ENCODE peak calls at places on chromosomes 1 and 21, in eight cellular contexts. One of them, this sample, is unnamed.

GRCh38 chr1:3658231-3658615 is 5.9 kb downstream of the TP73 start:
- DNase-seq in right atrium auricular region: no peak
- DNase-seq in BE2C: no peak
- DNase-seq in heart left ventricle: no peak
- DNase-seq in pancreas: no peak
- DNase-seq in K562: no peak
- DNase-seq in left lung: peak; percentile 25
- DNase-seq in lung: no peak
- DNase-seq in this sample: no peak

GRCh38 chr1:26164036-26164927 is 4.5 kb downstream of the C1orf232 start:
- DNase-seq in right atrium auricular region: no peak
- DNase-seq in BE2C: peak; percentile 46
- DNase-seq in heart left ventricle: peak; percentile 47
- DNase-seq in pancreas: no peak
- DNase-seq in K562: peak; percentile 78
- DNase-seq in left lung: no peak
- DNase-seq in lung: no peak
- DNase-seq in this sample: no peak

GRCh38 chr1:63330331-63330916 is 8.1 kb downstream of the FOXD3 start:
- DNase-seq in right atrium auricular region: no peak
- DNase-seq in BE2C: no peak
- DNase-seq in heart left ventricle: no peak
- DNase-seq in pancreas: no peak
- DNase-seq in K562: no peak
- DNase-seq in left lung: no peak
- DNase-seq in lung: no peak
- DNase-seq in this sample: no peak

GRCh38 chr1:204108312-204109141 is 35.6 kb downstream of the SOX13 start:
- DNase-seq in right atrium auricular region: no peak
- DNase-seq in BE2C: no peak
- DNase-seq in heart left ventricle: no peak
- DNase-seq in pancreas: no peak
- DNase-seq in K562: no peak
- DNase-seq in left lung: no peak
- DNase-seq in lung: no peak
- DNase-seq in this sample: no peak

GRCh38 chr1:172499636-172500141 is 33.3 kb upstream of the SUCO start:
- DNase-seq in right atrium auricular region: no peak
- DNase-seq in BE2C: no peak
- DNase-seq in heart left ventricle: no peak
- DNase-seq in pancreas: peak; percentile 64
- DNase-seq in K562: no peak
- DNase-seq in left lung: peak; percentile 54
- DNase-seq in lung: peak; percentile 49
- DNase-seq in this sample: no peak

GRCh38 chr1:110254604-110255003 is 44.5 kb downstream of the KCNC4 start:
- DNase-seq in right atrium auricular region: no peak
- DNase-seq in BE2C: no peak
- DNase-seq in heart left ventricle: no peak
- DNase-seq in pancreas: no peak
- DNase-seq in K562: no peak
- DNase-seq in left lung: no peak
- DNase-seq in lung: no peak
- DNase-seq in this sample: no peak

GRCh38 chr1:175376194-175376593 is 183.6 kb upstream of the KIAA0040 start:
- DNase-seq in right atrium auricular region: no peak
- DNase-seq in BE2C: no peak
- DNase-seq in heart left ventricle: no peak
- DNase-seq in pancreas: no peak
- DNase-seq in K562: no peak
- DNase-seq in left lung: no peak
- DNase-seq in lung: no peak
- DNase-seq in this sample: no peak

GRCh38 chr21:35768187-35768586 is 292.1 kb downstream of the SETD4 start:
- DNase-seq in right atrium auricular region: no peak
- DNase-seq in BE2C: no peak
- DNase-seq in heart left ventricle: no peak
- DNase-seq in pancreas: no peak
- DNase-seq in K562: no peak
- DNase-seq in left lung: no peak
- DNase-seq in lung: no peak
- DNase-seq in this sample: no peak

GRCh38 chr1:232184561-232185530 is 445.1 kb downstream of the SIPA1L2 start:
- DNase-seq in right atrium auricular region: no peak
- DNase-seq in BE2C: no peak
- DNase-seq in heart left ventricle: no peak
- DNase-seq in pancreas: no peak
- DNase-seq in K562: no peak
- DNase-seq in left lung: no peak
- DNase-seq in lung: no peak
- DNase-seq in this sample: no peak

GRCh38 chr21:22476214-22476613 is 1478.0 kb downstream of the NCAM2 start:
- DNase-seq in right atrium auricular region: no peak
- DNase-seq in BE2C: no peak
- DNase-seq in heart left ventricle: no peak
- DNase-seq in pancreas: no peak
- DNase-seq in K562: no peak
- DNase-seq in left lung: no peak
- DNase-seq in lung: no peak
- DNase-seq in this sample: no peak

GRCh38 chr1:204885790-204886189 is 15.1 kb downstream of the NFASC start:
- DNase-seq in right atrium auricular region: no peak
- DNase-seq in BE2C: no peak
- DNase-seq in heart left ventricle: no peak
- DNase-seq in pancreas: no peak
- DNase-seq in K562: no peak
- DNase-seq in left lung: no peak
- DNase-seq in lung: no peak
- DNase-seq in this sample: no peak

GRCh38 chr1:31811605-31812004 is 4.2 kb downstream of the SPOCD1 start:
- DNase-seq in right atrium auricular region: no peak
- DNase-seq in BE2C: peak; percentile 83
- DNase-seq in heart left ventricle: no peak
- DNase-seq in pancreas: no peak
- DNase-seq in K562: peak; percentile 63
- DNase-seq in left lung: no peak
- DNase-seq in lung: no peak
- DNase-seq in this sample: no peak

GRCh38 chr1:87869563-87869962 is 540.9 kb downstream of the LMO4 start:
- DNase-seq in right atrium auricular region: no peak
- DNase-seq in BE2C: no peak
- DNase-seq in heart left ventricle: no peak
- DNase-seq in pancreas: no peak
- DNase-seq in K562: no peak
- DNase-seq in left lung: no peak
- DNase-seq in lung: no peak
- DNase-seq in this sample: no peak

GRCh38 chr1:243667133-243667532 is 182.9 kb downstream of the AKT3 start:
- DNase-seq in right atrium auricular region: no peak
- DNase-seq in BE2C: no peak
- DNase-seq in heart left ventricle: no peak
- DNase-seq in pancreas: no peak
- DNase-seq in K562: no peak
- DNase-seq in left lung: no peak
- DNase-seq in lung: no peak
- DNase-seq in this sample: no peak

GRCh38 chr1:101507547-101507971 is 270.7 kb downstream of the S1PR1 start:
- DNase-seq in right atrium auricular region: no peak
- DNase-seq in BE2C: no peak
- DNase-seq in heart left ventricle: peak; percentile 8
- DNase-seq in pancreas: no peak
- DNase-seq in K562: no peak
- DNase-seq in left lung: no peak
- DNase-seq in lung: no peak
- DNase-seq in this sample: no peak

GRCh38 chr1:213523781-213524398 is 463.9 kb upstream of the PROX1 start:
- DNase-seq in right atrium auricular region: no peak
- DNase-seq in BE2C: no peak
- DNase-seq in heart left ventricle: peak; percentile 25
- DNase-seq in pancreas: no peak
- DNase-seq in K562: no peak
- DNase-seq in left lung: no peak
- DNase-seq in lung: no peak
- DNase-seq in this sample: no peak

GRCh38 chr1:220874201-220874655 is 5.0 kb upstream of the HLX start:
- DNase-seq in right atrium auricular region: no peak
- DNase-seq in BE2C: peak; percentile 74
- DNase-seq in heart left ventricle: peak; percentile 72
- DNase-seq in pancreas: no peak
- DNase-seq in K562: peak; percentile 53
- DNase-seq in left lung: no peak
- DNase-seq in lung: no peak
- DNase-seq in this sample: no peak

DNA sequence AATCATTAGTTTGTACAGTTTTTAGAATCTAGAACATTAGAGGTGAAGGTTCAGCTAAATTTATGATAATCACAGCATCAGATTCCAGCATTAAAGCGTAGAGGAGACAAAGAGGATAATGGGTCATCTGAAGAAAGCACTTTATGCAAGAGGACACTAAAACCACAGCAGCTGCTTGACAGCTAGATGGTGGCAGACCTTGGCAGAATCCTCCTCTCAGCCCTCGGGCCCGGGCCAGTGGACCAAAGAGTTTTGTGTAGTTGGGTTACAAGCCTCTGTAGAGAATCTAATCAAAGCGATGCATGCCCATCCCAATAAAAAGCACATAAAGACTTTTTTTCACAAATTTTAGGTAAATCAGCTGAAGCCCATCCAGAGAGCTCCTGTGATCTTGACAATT is 59.4 kb downstream of the AK5 start:
- DNase-seq in right atrium auricular region: no peak
- DNase-seq in BE2C: no peak
- DNase-seq in heart left ventricle: no peak
- DNase-seq in pancreas: no peak
- DNase-seq in K562: no peak
- DNase-seq in left lung: no peak
- DNase-seq in lung: no peak
- DNase-seq in this sample: no peak
- TF ChIP-seq CTCF in right atrium auricular region: no peak
- TF ChIP-seq CTCF in BE2C: no peak
- TF ChIP-seq CTCF in heart left ventricle: no peak
- TF ChIP-seq CTCF in pancreas: no peak
- TF ChIP-seq CTCF in K562: no peak
- TF ChIP-seq CTCF in left lung: no peak
- TF ChIP-seq CTCF in lung: no peak
- TF ChIP-seq CTCF in this sample: no peak

GRCh38 chr1:200042437-200043329 is 15.2 kb downstream of the NR5A2 start:
- DNase-seq in right atrium auricular region: no peak
- DNase-seq in BE2C: no peak
- DNase-seq in heart left ventricle: no peak
- DNase-seq in pancreas: peak; percentile 77
- DNase-seq in K562: no peak
- DNase-seq in left lung: no peak
- DNase-seq in lung: no peak
- DNase-seq in this sample: no peak
- H3K4me3 ChIP-seq in right atrium auricular region: peak overlapping the region; percentile 1
- H3K4me3 ChIP-seq in BE2C: no peak overlapping the region
- H3K4me3 ChIP-seq in heart left ventricle: peak overlapping the region; percentile 55
- H3K4me3 ChIP-seq in pancreas: peak overlapping the region; percentile 23
- H3K4me3 ChIP-seq in K562: no peak overlapping the region
- H3K4me3 ChIP-seq in left lung: peak overlapping the region; percentile 5
- H3K4me3 ChIP-seq in lung: peak overlapping the region; percentile 32
- H3K4me3 ChIP-seq in this sample: peak overlapping the region; percentile 15

DNA sequence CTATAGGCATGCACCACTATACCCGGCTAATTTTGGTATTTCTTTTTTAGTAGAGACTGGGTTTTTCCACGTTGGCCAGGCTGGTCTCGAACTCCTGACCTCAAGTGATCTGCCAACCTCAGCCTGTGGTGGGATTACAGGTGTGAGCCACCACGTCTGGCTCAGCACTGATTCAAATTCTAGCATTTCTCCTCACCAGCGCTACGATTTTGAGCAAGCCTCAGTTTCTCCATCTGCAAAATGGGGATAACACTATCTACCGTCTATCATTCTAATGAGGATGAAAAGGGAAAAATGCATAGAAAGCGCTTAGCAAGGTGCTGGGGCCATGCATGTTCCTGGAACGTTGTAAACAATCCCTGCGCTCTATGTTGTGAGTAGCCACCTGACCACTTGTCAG is 49.0 kb upstream of the DISP3 start:
- DNase-seq in right atrium auricular region: no peak
- DNase-seq in BE2C: no peak
- DNase-seq in heart left ventricle: no peak
- DNase-seq in pancreas: no peak
- DNase-seq in K562: no peak
- DNase-seq in left lung: no peak
- DNase-seq in lung: no peak
- DNase-seq in this sample: no peak
- H3K27me3 ChIP-seq in right atrium auricular region: no peaks in the 10 kb centered on the region
- H3K27me3 ChIP-seq in BE2C: no peaks in the 10 kb centered on the region
- H3K27me3 ChIP-seq in heart left ventricle: peaks cover 7% of the 10 kb centered on the region
- H3K27me3 ChIP-seq in pancreas: no peaks in the 10 kb centered on the region
- H3K27me3 ChIP-seq in K562: peaks cover 70% of the 10 kb centered on the region
- H3K27me3 ChIP-seq in left lung: no peaks in the 10 kb centered on the region
- H3K27me3 ChIP-seq in lung: no peaks in the 10 kb centered on the region
- H3K27me3 ChIP-seq in this sample: no peaks in the 10 kb centered on the region

GRCh38 chr1:19000065-19000464 is 43.6 kb upstream of the IFFO2 start:
- DNase-seq in right atrium auricular region: no peak
- DNase-seq in BE2C: no peak
- DNase-seq in heart left ventricle: no peak
- DNase-seq in pancreas: no peak
- DNase-seq in K562: no peak
- DNase-seq in left lung: no peak
- DNase-seq in lung: no peak
- DNase-seq in this sample: no peak

GRCh38 chr1:18996548-18997177 is 40.2 kb upstream of the IFFO2 start:
- DNase-seq in right atrium auricular region: no peak
- DNase-seq in BE2C: no peak
- DNase-seq in heart left ventricle: no peak
- DNase-seq in pancreas: peak; percentile 10
- DNase-seq in K562: no peak
- DNase-seq in left lung: no peak
- DNase-seq in lung: no peak
- DNase-seq in this sample: no peak

GRCh38 chr1:18998016-18998724 is 41.7 kb upstream of the IFFO2 start:
- DNase-seq in right atrium auricular region: no peak
- DNase-seq in BE2C: no peak
- DNase-seq in heart left ventricle: no peak
- DNase-seq in pancreas: peak; percentile 12
- DNase-seq in K562: no peak
- DNase-seq in left lung: no peak
- DNase-seq in lung: no peak
- DNase-seq in this sample: no peak

GRCh38 chr1:18997508-18997907 is 41.0 kb upstream of the IFFO2 start:
- DNase-seq in right atrium auricular region: no peak
- DNase-seq in BE2C: no peak
- DNase-seq in heart left ventricle: no peak
- DNase-seq in pancreas: no peak
- DNase-seq in K562: no peak
- DNase-seq in left lung: no peak
- DNase-seq in lung: no peak
- DNase-seq in this sample: no peak

DNA sequence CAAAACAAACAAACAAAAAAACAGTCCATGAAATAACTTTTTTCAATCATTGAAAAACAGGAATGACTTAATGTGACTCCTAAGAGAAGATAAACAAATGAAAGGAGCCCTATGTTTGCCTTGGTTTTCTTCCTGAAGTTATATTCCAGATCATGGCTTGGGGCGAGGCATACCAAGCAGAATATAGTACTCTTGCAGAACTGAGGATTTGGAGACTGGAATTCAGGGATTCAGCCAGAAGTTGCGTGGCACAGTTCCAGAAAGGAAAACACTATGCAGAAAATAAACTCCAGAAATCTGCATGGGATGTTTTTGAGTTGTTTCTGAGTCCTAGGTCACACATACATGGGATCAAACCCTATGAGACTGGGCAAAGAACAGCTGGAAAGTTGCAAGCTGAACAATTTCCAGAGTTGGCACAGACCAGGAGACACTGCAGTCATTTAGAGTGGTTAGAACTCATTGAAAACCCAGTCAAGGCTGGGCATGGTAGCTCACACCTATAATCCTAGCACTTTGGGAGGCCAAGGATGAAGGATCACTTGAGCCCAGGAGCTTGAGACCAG is 42.9 kb upstream of the IFFO2 start:
- DNase-seq in right atrium auricular region: no peak
- DNase-seq in BE2C: no peak
- DNase-seq in heart left ventricle: no peak
- DNase-seq in pancreas: no peak
- DNase-seq in K562: no peak
- DNase-seq in left lung: no peak
- DNase-seq in lung: no peak
- DNase-seq in this sample: no peak
- TF ChIP-seq CTCF in right atrium auricular region: no peak
- TF ChIP-seq CTCF in BE2C: no peak
- TF ChIP-seq CTCF in heart left ventricle: no peak
- TF ChIP-seq CTCF in pancreas: no peak
- TF ChIP-seq CTCF in K562: no peak
- TF ChIP-seq CTCF in left lung: no peak
- TF ChIP-seq CTCF in lung: no peak
- TF ChIP-seq CTCF in this sample: no peak

This sample was measured in GM06990.